ENCODE peak calls at places on chromosomes 6 and 20, in ten cellular contexts. J is fibroblast of lung; O is CD8-positive, alpha-beta T cell; G is CD4-positive, alpha-beta memory T cell; K is PC-9; A is BE2C; D is breast epithelium; V is colonic mucosa; L is mammary epithelial cell; I is astrocyte. Z is an unnamed sample. For H3K9me3, the result is how much of the 10 kb centered on the place peaks cover.

GRCh38 chr6:23213193-23213592 is 643.8 kb downstream of the HDGFL1 start:
- DNase-seq in J (peak), O (no peak), G (no peak), K (no peak), A (no peak), D (no peak), V (no peak), L (no peak), I (peak), Z (no peak)

GRCh38 chr20:48284837-48285236 is 499.6 kb upstream of the SULF2 start:
- DNase-seq in J (no peak), O (no peak), G (no peak), K (no peak), A (no peak), D (no peak), V (no peak), L (peak), I (peak), Z (no peak)

GRCh38 chr20:47150403-47151152 is 205.9 kb downstream of the ZMYND8 start:
- DNase-seq in J (peak), O (no peak), G (no peak), K (peak), A (peak), D (no peak), V (peak), L (peak), I (peak), Z (peak)

GRCh38 chr6:157264701-157265100 is 58.6 kb downstream of the TMEM242 start:
- DNase-seq in J (no peak), O (no peak), G (no peak), K (no peak), A (no peak), D (no peak), V (no peak), L (no peak), I (no peak), Z (no peak)

GRCh38 chr20:57667385-57667784 is 42.4 kb downstream of the PMEPA1 start:
- DNase-seq in J (no peak), O (no peak), G (no peak), K (no peak), A (peak), D (no peak), V (no peak), L (no peak), I (no peak), Z (no peak)

GRCh38 chr6:90940812-90941481 is 354.1 kb upstream of the MAP3K7 start:
- DNase-seq in J (peak), O (no peak), G (peak), K (no peak), A (no peak), D (no peak), V (no peak), L (peak), I (peak), Z (no peak)

GRCh38 chr6:4371207-4371921 is 236.0 kb upstream of the ECI2 start:
- DNase-seq in J (peak), O (no peak), G (no peak), K (no peak), A (no peak), D (no peak), V (no peak), L (no peak), I (peak), Z (no peak)

GRCh38 chr20:51995551-51995951 is 193.2 kb upstream of the SALL4 start:
- DNase-seq in J (no peak), O (no peak), G (no peak), K (no peak), A (no peak), D (no peak), V (no peak), L (no peak), I (no peak), Z (peak)

GRCh38 chr6:25354078-25354940 is 75.1 kb downstream of the CARMIL1 start:
- DNase-seq in J (peak), O (no peak), G (no peak), K (no peak), A (no peak), D (no peak), V (no peak), L (no peak), I (peak), Z (no peak)

GRCh38 chr6:79079425-79080130 is 1.5 kb upstream of the PHIP start:
- DNase-seq in J (peak), O (no peak), G (no peak), K (no peak), A (no peak), D (no peak), V (no peak), L (no peak), I (peak), Z (peak)

GRCh38 chr6:133977983-133978895 is 25.2 kb downstream of the TBPL1 start:
- DNase-seq in J (peak), O (no peak), G (no peak), K (no peak), A (peak), D (no peak), V (no peak), L (peak), I (peak), Z (no peak)

GRCh38 chr6:53458097-53458866 is 86.6 kb downstream of the GCLC start:
- DNase-seq in J (no peak), O (no peak), G (no peak), K (no peak), A (no peak), D (no peak), V (no peak), L (no peak), I (no peak), Z (no peak)

GRCh38 chr20:57089701-57090144 is 176.7 kb downstream of the BMP7 start:
- DNase-seq in J (peak), O (peak), G (peak), K (peak), A (peak), D (peak), V (peak), L (peak), I (no peak), Z (peak)

GRCh38 chr20:35773154-35773751 is 1.4 kb downstream of the PHF20 start:
- DNase-seq in J (no peak), O (peak), G (peak), K (peak), A (no peak), D (peak), V (peak), L (no peak), I (peak), Z (peak)

GRCh38 chr6:31775633-31776263 is 1.4 kb downstream of the VWA7 start:
- DNase-seq in J (no peak), O (no peak), G (no peak), K (no peak), A (no peak), D (no peak), V (no peak), L (no peak), I (no peak), Z (no peak)

GRCh38 chr6:14553515-14553914 is 435.9 kb downstream of the CD83 start:
- DNase-seq in J (no peak), O (no peak), G (no peak), K (no peak), A (no peak), D (no peak), V (no peak), L (no peak), I (no peak), Z (no peak)

GRCh38 chr6:104728444-104728843 is 131.3 kb downstream of the HACE1 start:
- DNase-seq in J (peak), O (no peak), G (no peak), K (no peak), A (no peak), D (no peak), V (no peak), L (no peak), I (no peak), Z (no peak)

GRCh38 chr6:37137881-37138568 is 31.9 kb upstream of the PIM1 start:
- DNase-seq in J (peak), O (no peak), G (no peak), K (no peak), A (no peak), D (no peak), V (no peak), L (no peak), I (peak), Z (no peak)

GRCh38 chr6:27273783-27274182 is 26.3 kb downstream of the PRSS16 start:
- DNase-seq in J (no peak), O (no peak), G (no peak), K (no peak), A (no peak), D (no peak), V (no peak), L (no peak), I (no peak), Z (no peak)

GRCh38 chr6:41541364-41541763 is 4.8 kb upstream of the FOXP4 start:
- DNase-seq in J (no peak), O (no peak), G (no peak), K (no peak), A (no peak), D (no peak), V (no peak), L (no peak), I (no peak), Z (no peak)

GRCh38 chr20:47263502-47264084 is 92.9 kb downstream of the ZMYND8 start:
- DNase-seq in J (no peak), O (no peak), G (no peak), K (no peak), A (peak), D (no peak), V (no peak), L (no peak), I (peak), Z (no peak)

GRCh38 chr6:56459030-56459805 is 183.5 kb downstream of the DST start:
- DNase-seq in J (no peak), O (no peak), G (no peak), K (no peak), A (no peak), D (no peak), V (no peak), L (no peak), I (no peak), Z (no peak)

GRCh38 chr6:50791900-50792508 is 26.7 kb upstream of the TFAP2B start:
- DNase-seq in J (peak), O (no peak), G (no peak), K (peak), A (peak), D (no peak), V (no peak), L (peak), I (no peak), Z (peak)

GRCh38 chr20:50957276-50957675 is 1.1 kb downstream of the DPM1 start:
- DNase-seq in J (peak), O (no peak), G (no peak), K (no peak), A (no peak), D (no peak), V (no peak), L (no peak), I (peak), Z (no peak)

GRCh38 chr6:7979831-7980230 is 69.2 kb upstream of the TXNDC5 start:
- DNase-seq in J (no peak), O (no peak), G (no peak), K (no peak), A (no peak), D (no peak), V (no peak), L (no peak), I (peak), Z (no peak)

GRCh38 chr6:169520104-169520503 is 181.7 kb downstream of the WDR27 start:
- DNase-seq in J (peak), O (no peak), G (no peak), K (no peak), A (no peak), D (no peak), V (no peak), L (no peak), I (peak), Z (no peak)

GRCh38 chr20:40511478-40511877 is 177.6 kb downstream of the MAFB start:
- DNase-seq in J (peak), O (no peak), G (no peak), K (no peak), A (no peak), D (peak), V (no peak), L (peak), I (peak), Z (no peak)

GRCh38 chr6:91098006-91098405 is 511.1 kb upstream of the MAP3K7 start:
- DNase-seq in J (peak), O (no peak), G (no peak), K (no peak), A (no peak), D (no peak), V (no peak), L (no peak), I (no peak), Z (no peak)

GRCh38 chr6:158642097-158642601 is 2.4 kb downstream of the DYNLT1 start:
- DNase-seq in J (peak), O (no peak), G (no peak), K (peak), A (peak), D (no peak), V (peak), L (peak), I (peak), Z (peak)

GRCh38 chr6:139871844-139872510 is 497.5 kb upstream of the CITED2 start:
- DNase-seq in J (no peak), O (no peak), G (no peak), K (no peak), A (no peak), D (no peak), V (no peak), L (no peak), I (no peak), Z (no peak)

GRCh38 chr6:154252676-154253075 is 103.9 kb downstream of the IPCEF1 start:
- DNase-seq in J (peak), O (no peak), G (no peak), K (no peak), A (no peak), D (no peak), V (no peak), L (no peak), I (no peak), Z (no peak)

GRCh38 chr6:79762370-79762769 is 131.2 kb downstream of the SH3BGRL2 start:
- DNase-seq in J (peak), O (no peak), G (no peak), K (no peak), A (peak), D (no peak), V (no peak), L (no peak), I (no peak), Z (peak)

GRCh38 chr6:33689879-33690278 is 21.6 kb downstream of the UQCC2 start:
- DNase-seq in J (no peak), O (no peak), G (no peak), K (no peak), A (no peak), D (no peak), V (no peak), L (no peak), I (no peak), Z (no peak)

GRCh38 chr6:41563060-41563776 is 17.0 kb downstream of the FOXP4 start:
- DNase-seq in J (no peak), O (no peak), G (no peak), K (no peak), A (no peak), D (no peak), V (no peak), L (no peak), I (no peak), Z (no peak)

GRCh38 chr20:53800418-53800817 is 206.8 kb upstream of the ZNF217 start:
- DNase-seq in J (no peak), O (no peak), G (no peak), K (no peak), A (no peak), D (no peak), V (no peak), L (no peak), I (no peak), Z (no peak)

GRCh38 chr6:28775052-28775376 is 148.8 kb downstream of the TRIM27 start:
- DNase-seq in J (no peak), O (no peak), G (no peak), K (no peak), A (no peak), D (no peak), V (no peak), L (no peak), I (no peak), Z (no peak)

GRCh38 chr6:28777147-28777461 is 146.7 kb downstream of the TRIM27 start:
- DNase-seq in J (no peak), O (no peak), G (no peak), K (no peak), A (no peak), D (no peak), V (no peak), L (no peak), I (no peak), Z (no peak)

GRCh38 chr6:28774292-28775051 is 149.3 kb downstream of the TRIM27 start:
- DNase-seq in J (no peak), O (no peak), G (no peak), K (no peak), A (no peak), D (no peak), V (no peak), L (no peak), I (no peak), Z (no peak)

GRCh38 chr6:28776269-28777146 is 147.3 kb downstream of the TRIM27 start:
- DNase-seq in J (no peak), O (no peak), G (no peak), K (no peak), A (no peak), D (no peak), V (no peak), L (no peak), I (no peak), Z (peak)

DNA sequence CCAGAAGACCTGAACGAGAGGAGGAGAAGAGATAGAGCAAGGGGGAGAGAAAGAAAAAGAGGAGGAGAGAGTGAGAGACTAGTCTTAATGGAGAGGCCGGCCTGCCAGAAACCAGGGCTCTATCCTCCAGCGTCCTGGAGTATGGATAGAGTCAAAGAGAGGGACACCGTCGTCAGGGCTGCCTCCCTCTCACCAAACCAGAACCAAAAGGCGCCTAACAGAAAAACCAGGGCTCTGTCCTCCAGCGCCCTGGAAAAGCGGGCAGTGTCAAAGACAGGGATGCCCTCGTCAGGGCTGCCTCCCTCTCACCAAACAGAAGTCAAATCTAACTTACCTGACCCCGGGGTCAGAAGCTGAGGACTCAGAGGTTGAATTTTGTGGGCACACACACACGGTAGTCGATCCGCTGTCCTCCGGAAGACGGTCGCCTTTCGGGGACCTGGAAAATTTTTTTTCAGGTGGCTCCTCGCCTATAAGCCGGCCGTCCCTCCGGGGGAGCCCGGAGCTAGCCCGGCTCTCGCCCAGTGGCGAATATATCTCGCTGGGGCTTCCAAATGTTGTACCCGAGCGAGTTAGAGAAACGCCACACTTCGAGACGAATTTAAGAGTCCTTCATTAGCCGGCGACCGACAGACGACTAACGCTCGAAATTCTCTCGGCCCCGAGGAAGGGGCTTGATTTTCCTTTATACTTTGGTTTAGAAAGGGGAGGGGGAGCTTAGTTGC is 148.2 kb downstream of the TRIM27 start:
- DNase-seq in J (no peak), O (no peak), G (no peak), K (no peak), A (no peak), D (no peak), V (no peak), L (no peak), I (no peak), Z (no peak)
- H3K4me3 ChIP-seq in J (no peak), O (no peak), G (no peak), K (no peak), A (no peak), D (no peak), V (no peak), L (no peak), I (no peak), Z (no peak)

DNA sequence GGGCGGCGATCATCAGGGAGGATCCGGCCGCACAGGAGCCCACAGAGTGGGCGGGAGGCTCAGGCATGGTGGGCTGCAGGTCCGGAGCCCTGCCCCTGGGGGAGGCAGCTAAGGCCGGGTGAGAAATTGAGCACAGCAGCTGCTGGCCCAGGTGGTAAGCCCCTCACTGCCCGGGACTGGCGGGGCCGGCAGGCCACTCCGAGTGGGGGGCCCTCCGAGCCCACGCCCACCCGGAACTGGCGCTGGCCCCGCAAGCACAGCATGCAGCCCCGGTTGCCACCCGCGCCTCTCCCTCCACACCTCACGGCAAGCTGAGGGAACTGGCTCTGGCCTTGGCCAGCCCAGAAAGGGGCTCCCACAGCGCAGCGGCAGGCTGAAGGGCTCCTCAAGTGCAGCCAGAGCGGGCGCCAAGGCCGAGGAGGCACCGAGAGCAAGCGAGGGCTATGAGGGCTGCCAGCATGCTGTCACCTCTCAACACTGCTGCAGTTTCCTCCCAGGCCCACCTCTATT is 48.1 kb upstream of the UST start:
- DNase-seq in J (no peak), O (no peak), G (no peak), K (no peak), A (no peak), D (no peak), V (no peak), L (no peak), I (no peak), Z (no peak)
- H3K9me3 ChIP-seq in J (under half), O (under half), G (under half), K (under half), A (under half), D (under half), V (under half), L (under half), I (under half), Z (under half)

DNA sequence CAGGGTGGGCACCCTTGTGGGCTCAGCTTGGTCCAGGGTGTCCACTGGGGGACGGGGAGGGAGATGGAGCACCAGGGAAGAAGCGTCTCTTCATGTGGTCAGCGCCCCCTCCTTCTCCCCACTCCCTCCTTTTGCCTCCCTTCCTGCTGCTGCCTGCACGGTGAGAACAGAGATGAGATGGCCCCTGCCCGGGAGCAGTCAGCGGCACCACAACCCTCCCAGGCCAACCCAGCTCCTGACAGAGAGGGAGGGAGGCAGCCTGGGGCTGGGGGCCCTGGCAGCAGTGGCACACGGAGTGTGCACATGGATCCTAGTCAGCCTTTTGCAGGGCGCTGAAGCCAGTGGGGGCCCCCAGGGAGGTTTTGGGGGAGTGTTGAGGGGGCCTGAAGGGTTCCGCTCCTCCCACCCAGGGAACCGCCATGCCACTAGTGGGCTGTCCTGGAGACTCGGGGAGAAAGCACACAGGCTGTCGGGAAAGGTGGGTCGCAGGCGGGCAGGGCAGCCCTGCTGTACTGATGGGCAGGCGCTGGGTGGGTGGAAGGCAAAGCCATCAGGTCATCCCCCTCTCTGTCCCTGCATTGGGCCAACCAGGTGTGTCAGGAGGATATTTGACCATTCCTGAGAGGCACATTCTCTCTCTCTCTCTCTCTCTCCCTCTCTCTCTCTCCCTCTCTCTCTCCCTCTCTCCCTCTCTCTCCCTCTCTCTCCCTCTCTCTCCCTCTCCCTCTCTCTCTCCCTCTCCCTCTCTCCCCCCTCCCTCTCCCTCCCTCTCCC is 94.3 kb upstream of the BHLHE23 start:
- DNase-seq in J (no peak), O (no peak), G (peak), K (no peak), A (peak), D (no peak), V (no peak), L (no peak), I (no peak), Z (no peak)
- H3K4me3 ChIP-seq in J (no peak), O (peak), G (no peak), K (no peak), A (no peak), D (no peak), V (no peak), L (no peak), I (no peak), Z (no peak)

GRCh38 chr6:167750956-167751358 is 75.8 kb upstream of the AFDN start:
- DNase-seq in J (no peak), O (no peak), G (no peak), K (peak), A (no peak), D (peak), V (peak), L (peak), I (no peak), Z (no peak)
- H3K9me3 ChIP-seq in J (under half), O (under half), G (under half), K (under half), A (under half), D (under half), V (under half), L (under half), I (under half), Z (under half)